ENCODE peak calls at places on chromosomes 11 and 22, in six cellular contexts. F, Q, P, X, C and V are unnamed samples.

GRCh38 chr11:45879803-45880685 is 5.4 kb upstream of the MAPK8IP1 start:
- DNase-seq in F (no peak), Q (peak), P (no peak), X (peak), C (no peak), V (peak)

GRCh38 chr22:40482391-40482790 is 112.0 kb downstream of the SGSM3 start:
- DNase-seq in F (no peak), Q (no peak), P (peak), X (no peak), C (no peak), V (peak)

GRCh38 chr11:8685306-8685705 is 2.7 kb downstream of the RPL27A start:
- DNase-seq in F (no peak), Q (no peak), P (no peak), X (no peak), C (no peak), V (no peak)

GRCh38 chr11:111797145-111797581 is 31.0 kb upstream of the PPP2R1B start:
- DNase-seq in F (no peak), Q (peak), P (no peak), X (no peak), C (no peak), V (peak)

GRCh38 chr11:83292709-83293435 is 6.7 kb upstream of the CCDC90B start:
- DNase-seq in F (peak), Q (peak), P (no peak), X (peak), C (no peak), V (peak)

GRCh38 chr11:46248270-46249102 is 29.0 kb upstream of the CREB3L1 start:
- DNase-seq in F (peak), Q (peak), P (no peak), X (peak), C (no peak), V (peak)

GRCh38 chr22:30206964-30207363 is 39.6 kb downstream of the LIF start:
- DNase-seq in F (peak), Q (peak), P (peak), X (peak), C (peak), V (peak)

GRCh38 chr11:64744544-64745218 is 739 bp upstream of the RASGRP2 start:
- DNase-seq in F (no peak), Q (no peak), P (no peak), X (no peak), C (no peak), V (no peak)

GRCh38 chr22:45629469-45630089 is 42.1 kb upstream of the ATXN10 start:
- DNase-seq in F (no peak), Q (no peak), P (no peak), X (no peak), C (no peak), V (no peak)

GRCh38 chr22:16955678-16956210 is 52.3 kb downstream of the GAB4 start:
- DNase-seq in F (no peak), Q (no peak), P (no peak), X (no peak), C (no peak), V (no peak)

GRCh38 chr22:23113067-23113846 is 28.5 kb downstream of the RSPH14 start:
- DNase-seq in F (no peak), Q (peak), P (no peak), X (peak), C (peak), V (no peak)

GRCh38 chr11:76160856-76161255 is 45.4 kb downstream of the WNT11 start:
- DNase-seq in F (no peak), Q (no peak), P (no peak), X (no peak), C (no peak), V (no peak)

GRCh38 chr11:37963440-37963839 is 1365.4 kb upstream of the RAG2 start:
- DNase-seq in F (no peak), Q (no peak), P (no peak), X (no peak), C (no peak), V (no peak)

DNA sequence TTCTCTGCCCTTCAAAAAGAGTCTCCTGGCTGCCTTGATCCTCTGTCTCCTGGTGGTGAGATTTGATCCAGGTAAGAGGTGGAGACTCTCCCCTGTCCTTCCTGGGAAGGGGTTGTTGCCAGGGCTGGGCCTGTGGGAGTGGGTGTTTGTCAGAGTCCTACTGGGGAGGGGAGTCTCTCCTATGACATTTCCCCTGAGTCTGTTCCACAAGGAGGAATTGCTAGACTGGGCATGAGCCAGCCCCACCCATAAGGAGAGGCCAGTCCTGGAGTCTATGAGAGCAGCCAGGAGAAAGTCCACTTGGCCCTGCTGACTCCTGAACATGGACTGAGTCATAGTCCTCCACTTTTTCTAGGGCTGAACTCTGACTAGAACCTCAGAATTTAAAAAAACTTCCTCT is 7.4 kb downstream of the PEX26 start:
- DNase-seq in F (no peak), Q (peak), P (no peak), X (no peak), C (no peak), V (no peak)
- H3K4me3 ChIP-seq in F (no peak), Q (no peak), P (no peak), X (no peak), C (no peak), V (no peak)

DNA sequence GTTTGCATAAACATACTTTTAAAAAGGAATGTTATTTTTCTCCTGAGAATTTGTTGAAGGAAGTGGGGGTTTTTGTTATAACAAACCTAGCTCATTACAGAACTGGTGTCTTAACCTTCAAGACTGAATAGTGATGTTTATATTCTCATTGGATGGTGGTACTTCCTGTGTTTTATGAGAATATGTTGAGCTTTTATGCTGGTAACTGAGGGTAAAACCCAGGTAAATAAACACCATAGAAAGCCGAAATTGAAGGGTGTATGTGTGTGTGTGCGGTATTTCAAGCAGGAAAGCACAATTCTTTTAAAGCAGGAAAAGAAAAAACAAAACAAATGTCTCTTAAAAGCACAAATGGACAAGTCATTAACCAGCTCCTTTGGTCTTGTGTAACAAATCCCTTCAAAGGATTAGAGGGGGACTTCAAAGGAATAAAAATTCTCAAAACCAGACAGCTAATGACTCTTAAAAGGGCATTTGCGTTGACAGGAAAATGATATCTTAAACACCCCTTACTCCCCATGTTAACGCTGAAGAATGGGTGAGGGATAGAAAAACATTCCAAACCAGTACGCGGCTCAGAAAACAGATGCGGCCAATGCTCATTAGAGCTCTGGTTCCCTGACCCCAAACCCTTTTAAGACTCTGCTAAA is 23.8 kb downstream of the LMO2 start:
- DNase-seq in F (no peak), Q (no peak), P (no peak), X (no peak), C (no peak), V (no peak)
- H3K4me3 ChIP-seq in F (no peak), Q (no peak), P (no peak), X (no peak), C (peak), V (no peak)

GRCh38 chr11:116989184-116989583 is 109.0 kb downstream of the SIK3 start:
- DNase-seq in F (no peak), Q (no peak), P (no peak), X (no peak), C (no peak), V (no peak)

GRCh38 chr11:116984589-116984988 is 113.6 kb downstream of the SIK3 start:
- DNase-seq in F (peak), Q (peak), P (no peak), X (peak), C (no peak), V (peak)

GRCh38 chr11:116990061-116990473 is 108.2 kb downstream of the SIK3 start:
- DNase-seq in F (peak), Q (peak), P (peak), X (peak), C (no peak), V (peak)

GRCh38 chr11:116984186-116984585 is 114.0 kb downstream of the SIK3 start:
- DNase-seq in F (peak), Q (peak), P (no peak), X (peak), C (no peak), V (no peak)

GRCh38 chr11:116986521-116987105 is 111.6 kb downstream of the SIK3 start:
- DNase-seq in F (peak), Q (peak), P (no peak), X (peak), C (no peak), V (peak)
- H3K4me3 ChIP-seq in F (no peak), Q (no peak), P (no peak), X (peak), C (no peak), V (no peak)

GRCh38 chr22:49855491-49855911 is 1.9 kb downstream of the ZBED4 start:
- DNase-seq in F (no peak), Q (peak), P (no peak), X (peak), C (no peak), V (no peak)
- H3K4me3 ChIP-seq in F (peak), Q (peak), P (peak), X (peak), C (no peak), V (peak)

GRCh38 chr11:1485504-1485885 is 1.1 kb downstream of the MOB2 start:
- DNase-seq in F (no peak), Q (no peak), P (no peak), X (no peak), C (peak), V (no peak)

GRCh38 chr11:1484716-1485503 is 1.7 kb downstream of the MOB2 start:
- DNase-seq in F (no peak), Q (no peak), P (no peak), X (no peak), C (peak), V (no peak)

GRCh38 chr11:1482581-1483444 is 3.8 kb downstream of the MOB2 start:
- DNase-seq in F (no peak), Q (no peak), P (no peak), X (no peak), C (peak), V (no peak)

GRCh38 chr11:1483445-1483961 is 3.1 kb downstream of the MOB2 start:
- DNase-seq in F (no peak), Q (no peak), P (no peak), X (no peak), C (no peak), V (no peak)

GRCh38 chr11:1484061-1484671 is 2.4 kb downstream of the MOB2 start:
- DNase-seq in F (no peak), Q (no peak), P (no peak), X (no peak), C (peak), V (no peak)
- H3K4me3 ChIP-seq in F (no peak), Q (no peak), P (no peak), X (no peak), C (no peak), V (no peak)

GRCh38 chr22:20206709-20207215 is 55.9 kb upstream of the CCDC188 start:
- DNase-seq in F (peak), Q (peak), P (no peak), X (peak), C (no peak), V (peak)

GRCh38 chr22:20205964-20206708 is 55.3 kb upstream of the CCDC188 start:
- DNase-seq in F (peak), Q (peak), P (no peak), X (peak), C (no peak), V (peak)

GRCh38 chr22:20205464-20205963 is 54.7 kb upstream of the CCDC188 start:
- DNase-seq in F (no peak), Q (no peak), P (no peak), X (no peak), C (no peak), V (no peak)

GRCh38 chr22:20208713-20209310 is 58.0 kb upstream of the CCDC188 start:
- DNase-seq in F (no peak), Q (no peak), P (no peak), X (no peak), C (no peak), V (no peak)

DNA sequence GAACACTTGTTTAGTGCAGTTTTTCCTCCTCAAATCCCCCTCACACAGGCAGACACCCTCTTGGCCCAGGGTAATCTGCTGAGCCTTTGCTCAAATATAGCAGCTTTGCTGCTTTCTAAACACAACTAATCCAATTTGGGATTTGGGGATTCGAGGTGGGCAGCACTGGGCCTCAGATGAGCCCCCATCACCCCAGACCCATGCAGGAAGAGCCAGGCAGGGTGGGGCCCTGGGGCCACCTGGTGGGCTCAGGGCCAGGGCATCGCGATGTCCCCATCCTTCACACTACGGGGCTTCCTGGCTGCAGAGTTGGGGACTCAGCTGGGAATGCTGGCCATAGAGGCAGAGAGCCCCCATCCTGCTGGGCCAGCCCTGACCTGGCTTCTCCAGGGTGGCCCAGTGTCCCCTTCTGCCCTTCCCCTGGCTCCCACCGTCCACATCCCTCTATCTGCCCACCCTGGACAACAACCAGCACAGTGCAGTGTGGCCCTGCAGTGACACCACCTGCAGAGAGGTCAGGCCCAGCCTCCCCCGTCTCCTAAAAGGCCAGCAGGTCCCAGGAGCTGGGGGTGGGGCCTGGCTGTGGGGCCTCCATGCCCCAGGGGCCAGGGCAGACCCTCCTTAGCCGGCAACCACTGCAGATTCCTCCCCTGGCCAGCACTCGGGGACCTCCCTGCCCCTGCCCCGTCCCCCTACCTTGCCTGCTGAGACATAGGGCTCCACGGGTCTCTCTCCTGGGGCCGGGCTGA is 56.6 kb upstream of the CCDC188 start:
- DNase-seq in F (no peak), Q (no peak), P (no peak), X (no peak), C (no peak), V (no peak)
- H3K4me3 ChIP-seq in F (peak), Q (no peak), P (no peak), X (peak), C (peak), V (peak)

DNA sequence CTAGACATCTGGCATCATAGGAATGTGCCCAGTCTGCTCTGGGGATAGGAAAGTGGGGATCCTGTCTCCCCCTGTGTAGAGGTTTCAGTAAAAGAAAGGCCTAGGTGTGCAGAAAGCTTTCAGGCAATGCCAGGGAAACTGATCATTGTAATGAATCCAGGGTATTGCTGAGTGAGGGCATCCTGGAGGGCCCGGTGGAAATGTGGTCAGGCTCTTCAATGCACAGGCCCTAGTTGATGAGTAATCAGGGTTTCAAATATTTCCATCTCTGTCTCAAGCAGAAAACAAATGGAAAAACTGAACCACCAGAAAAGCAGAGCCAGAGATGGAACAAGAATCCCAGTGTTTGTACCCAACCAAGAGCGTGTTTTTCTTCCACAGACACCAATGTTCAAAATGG is 2.0 kb downstream of the CD3E start:
- DNase-seq in F (no peak), Q (no peak), P (no peak), X (peak), C (no peak), V (no peak)
- H3K4me3 ChIP-seq in F (no peak), Q (no peak), P (no peak), X (no peak), C (no peak), V (no peak)

DNA sequence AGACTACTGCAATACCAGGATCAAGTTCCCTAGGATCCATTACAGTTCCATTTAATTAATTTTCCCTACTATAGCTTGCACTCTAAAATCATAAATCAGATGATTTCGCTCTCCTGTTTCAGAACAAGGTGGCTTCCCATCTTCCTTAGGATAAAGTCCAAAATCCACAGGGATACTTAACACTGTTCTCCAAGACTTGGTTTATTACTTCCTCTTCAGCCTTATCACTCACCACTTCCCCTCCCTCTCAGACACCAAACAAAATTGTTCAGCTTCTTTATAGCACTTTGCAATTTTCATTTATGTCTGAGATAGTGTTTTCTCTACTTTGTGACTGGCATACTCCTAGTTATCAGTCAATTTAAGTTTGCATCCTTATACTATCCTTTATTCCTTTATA is 124.5 kb downstream of the GRIA4 start:
- DNase-seq in F (no peak), Q (no peak), P (no peak), X (no peak), C (no peak), V (no peak)
- H3K4me3 ChIP-seq in F (no peak), Q (no peak), P (no peak), X (no peak), C (no peak), V (no peak)

DNA sequence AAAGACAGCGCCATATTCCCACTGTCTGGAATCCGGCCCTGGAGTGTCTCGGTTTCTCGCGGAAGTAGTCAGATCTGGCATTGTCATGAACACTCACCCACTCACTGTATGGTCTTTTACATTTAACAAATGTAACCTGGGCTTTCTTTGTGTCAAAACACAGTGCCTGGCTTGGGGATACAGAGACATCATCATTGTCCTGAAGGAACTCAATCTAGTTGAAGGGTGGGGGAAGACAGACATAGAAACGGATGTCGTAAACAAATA is 1.3 kb upstream of the NECTIN1 start:
- DNase-seq in F (no peak), Q (no peak), P (no peak), X (no peak), C (no peak), V (no peak)
- H3K4me3 ChIP-seq in F (no peak), Q (no peak), P (no peak), X (peak), C (peak), V (peak)

GRCh38 chr22:31610611-31611010 is 51.4 kb downstream of the PISD start:
- DNase-seq in F (no peak), Q (no peak), P (no peak), X (no peak), C (no peak), V (no peak)
- H3K4me3 ChIP-seq in F (no peak), Q (no peak), P (no peak), X (no peak), C (no peak), V (no peak)